ENCODE peak calls at places on chromosome 17, in seven cellular contexts. One of them, this sample, is unnamed.

GRCh38 chr17:34378664-34379101 is 15.7 kb upstream of the CCL1 start:
- DNase-seq in HCT116: no peak
- DNase-seq in adipocyte: peak; percentile 41
- DNase-seq in fibroblast of lung: peak; percentile 2
- DNase-seq in GM12878: peak; percentile 76
- DNase-seq in kidney: no peak
- DNase-seq in IMR-90: no peak
- DNase-seq in this sample: peak; percentile 90

GRCh38 chr17:11296994-11297393 is 56.0 kb downstream of the SHISA6 start:
- DNase-seq in HCT116: no peak
- DNase-seq in adipocyte: no peak
- DNase-seq in fibroblast of lung: no peak
- DNase-seq in GM12878: no peak
- DNase-seq in kidney: no peak
- DNase-seq in IMR-90: no peak
- DNase-seq in this sample: no peak

GRCh38 chr17:67421869-67422273 is 44.8 kb downstream of the PITPNC1 start:
- DNase-seq in HCT116: peak; percentile 100
- DNase-seq in adipocyte: peak; percentile 53
- DNase-seq in fibroblast of lung: peak; percentile 73
- DNase-seq in GM12878: peak; percentile 61
- DNase-seq in kidney: no peak
- DNase-seq in IMR-90: peak; percentile 98
- DNase-seq in this sample: no peak

GRCh38 chr17:70119961-70120360 is 44.9 kb downstream of the KCNJ16 start:
- DNase-seq in HCT116: no peak
- DNase-seq in adipocyte: no peak
- DNase-seq in fibroblast of lung: peak; percentile 6
- DNase-seq in GM12878: no peak
- DNase-seq in kidney: no peak
- DNase-seq in IMR-90: no peak
- DNase-seq in this sample: no peak

GRCh38 chr17:57160624-57161023 is 75.6 kb downstream of the AKAP1 start:
- DNase-seq in HCT116: no peak
- DNase-seq in adipocyte: no peak
- DNase-seq in fibroblast of lung: no peak
- DNase-seq in GM12878: no peak
- DNase-seq in kidney: no peak
- DNase-seq in IMR-90: no peak
- DNase-seq in this sample: no peak

GRCh38 chr17:78120971-78121800 is 7.4 kb downstream of the TMC6 start:
- DNase-seq in HCT116: no peak
- DNase-seq in adipocyte: no peak
- DNase-seq in fibroblast of lung: no peak
- DNase-seq in GM12878: no peak
- DNase-seq in kidney: peak; percentile 77
- DNase-seq in IMR-90: no peak
- DNase-seq in this sample: peak; percentile 83

GRCh38 chr17:47615766-47616424 is 33.8 kb upstream of the KPNB1 start:
- DNase-seq in HCT116: peak; percentile 52
- DNase-seq in adipocyte: peak; percentile 88
- DNase-seq in fibroblast of lung: peak; percentile 71
- DNase-seq in GM12878: peak; percentile 16
- DNase-seq in kidney: no peak
- DNase-seq in IMR-90: peak; percentile 62
- DNase-seq in this sample: peak; percentile 52

GRCh38 chr17:78643326-78643725 is 66.1 kb upstream of the DNAH17 start:
- DNase-seq in HCT116: no peak
- DNase-seq in adipocyte: no peak
- DNase-seq in fibroblast of lung: no peak
- DNase-seq in GM12878: no peak
- DNase-seq in kidney: no peak
- DNase-seq in IMR-90: no peak
- DNase-seq in this sample: no peak

GRCh38 chr17:80519091-80519781 is 25.4 kb upstream of the RPTOR start:
- DNase-seq in HCT116: no peak
- DNase-seq in adipocyte: no peak
- DNase-seq in fibroblast of lung: no peak
- DNase-seq in GM12878: no peak
- DNase-seq in kidney: no peak
- DNase-seq in IMR-90: no peak
- DNase-seq in this sample: no peak

GRCh38 chr17:57256708-57257112 is 387 bp downstream of the MSI2 start:
- DNase-seq in HCT116: no peak
- DNase-seq in adipocyte: peak; percentile 52
- DNase-seq in fibroblast of lung: peak; percentile 15
- DNase-seq in GM12878: no peak
- DNase-seq in kidney: no peak
- DNase-seq in IMR-90: no peak
- DNase-seq in this sample: peak; percentile 32

GRCh38 chr17:20703781-20704180 is 124.3 kb downstream of the CDRT15L2 start:
- DNase-seq in HCT116: no peak
- DNase-seq in adipocyte: no peak
- DNase-seq in fibroblast of lung: no peak
- DNase-seq in GM12878: no peak
- DNase-seq in kidney: no peak
- DNase-seq in IMR-90: no peak
- DNase-seq in this sample: no peak

GRCh38 chr17:21213491-21214014 is 408 bp downstream of the TMEM11 start:
- DNase-seq in HCT116: no peak
- DNase-seq in adipocyte: peak; percentile 73
- DNase-seq in fibroblast of lung: no peak
- DNase-seq in GM12878: no peak
- DNase-seq in kidney: peak; percentile 85
- DNase-seq in IMR-90: no peak
- DNase-seq in this sample: peak; percentile 24

GRCh38 chr17:31392002-31392855 is 754 bp downstream of the RAB11FIP4 start:
- DNase-seq in HCT116: no peak
- DNase-seq in adipocyte: no peak
- DNase-seq in fibroblast of lung: no peak
- DNase-seq in GM12878: no peak
- DNase-seq in kidney: no peak
- DNase-seq in IMR-90: no peak
- DNase-seq in this sample: no peak

DNA sequence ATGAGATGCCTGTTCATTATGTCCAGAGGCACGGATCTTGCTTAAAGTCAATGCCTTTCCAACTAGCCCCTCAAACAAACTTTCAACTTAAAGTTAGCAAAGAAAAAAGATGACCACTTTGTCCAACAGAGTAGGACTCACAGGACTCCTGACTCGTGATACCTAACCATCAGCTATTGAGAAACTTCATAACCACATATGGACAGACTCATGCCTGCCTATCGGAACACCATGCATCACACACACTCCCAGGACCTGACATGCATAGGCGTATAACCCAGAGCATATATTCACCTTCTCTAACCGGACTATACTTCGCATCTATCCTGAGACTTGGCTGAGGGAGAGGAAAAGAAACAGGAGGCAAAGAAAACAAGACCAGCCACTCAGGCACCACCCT is 2.3 kb downstream of the PIP4K2B start:
- DNase-seq in HCT116: no peak
- DNase-seq in adipocyte: peak; percentile 39
- DNase-seq in fibroblast of lung: no peak
- DNase-seq in GM12878: no peak
- DNase-seq in kidney: no peak
- DNase-seq in IMR-90: peak; percentile 55
- DNase-seq in this sample: no peak
- H3K9ac ChIP-seq in HCT116: no peak overlapping the region
- H3K9ac ChIP-seq in adipocyte: peak overlapping the region; percentile 87
- H3K9ac ChIP-seq in fibroblast of lung: no peak overlapping the region
- H3K9ac ChIP-seq in GM12878: no peak overlapping the region
- H3K9ac ChIP-seq in kidney: peak overlapping the region; percentile 27
- H3K9ac ChIP-seq in IMR-90: peak overlapping the region; percentile 13
- H3K9ac ChIP-seq in this sample: no peak overlapping the region

GRCh38 chr17:353213-353837 is 718 bp upstream of the RPH3AL start:
- DNase-seq in HCT116: no peak
- DNase-seq in adipocyte: no peak
- DNase-seq in fibroblast of lung: no peak
- DNase-seq in GM12878: no peak
- DNase-seq in kidney: no peak
- DNase-seq in IMR-90: no peak
- DNase-seq in this sample: no peak

GRCh38 chr17:351436-351713 is 1.2 kb downstream of the RPH3AL start:
- DNase-seq in HCT116: no peak
- DNase-seq in adipocyte: no peak
- DNase-seq in fibroblast of lung: no peak
- DNase-seq in GM12878: no peak
- DNase-seq in kidney: no peak
- DNase-seq in IMR-90: no peak
- DNase-seq in this sample: no peak

GRCh38 chr17:352421-353212 is at the start of gene RPH3AL:
- DNase-seq in HCT116: peak; percentile 36
- DNase-seq in adipocyte: no peak
- DNase-seq in fibroblast of lung: no peak
- DNase-seq in GM12878: no peak
- DNase-seq in kidney: peak; percentile 93
- DNase-seq in IMR-90: no peak
- DNase-seq in this sample: no peak

GRCh38 chr17:350706-351435 is 1.7 kb downstream of the RPH3AL start:
- DNase-seq in HCT116: no peak
- DNase-seq in adipocyte: no peak
- DNase-seq in fibroblast of lung: peak; percentile 53
- DNase-seq in GM12878: no peak
- DNase-seq in kidney: peak; percentile 93
- DNase-seq in IMR-90: no peak
- DNase-seq in this sample: no peak

DNA sequence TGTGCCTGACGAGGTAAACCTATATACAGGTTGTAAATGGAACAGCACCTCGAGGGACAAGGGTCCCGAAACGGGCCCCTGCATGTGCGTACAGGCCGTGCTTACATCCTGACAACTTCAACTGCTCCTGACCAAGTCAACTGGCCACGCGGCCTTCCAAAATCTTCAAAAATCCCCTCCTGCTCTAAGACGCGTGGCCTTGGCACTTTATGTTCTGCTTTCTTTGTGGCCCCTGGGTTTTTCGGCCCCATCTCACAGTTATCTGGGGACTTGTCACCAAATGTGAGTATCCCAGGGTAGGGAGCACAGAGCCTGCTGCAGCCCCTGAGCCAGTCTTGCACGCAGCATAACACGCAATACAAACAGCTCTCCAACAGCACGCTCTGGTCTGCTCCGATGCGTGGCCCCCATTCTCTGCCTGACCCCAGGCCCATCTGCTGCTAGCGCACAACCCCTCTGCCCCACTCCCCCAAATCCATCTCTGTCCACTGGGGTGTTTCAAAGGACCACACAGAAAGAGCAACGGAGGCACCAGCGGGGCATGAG is 659 bp downstream of the RPH3AL start:
- DNase-seq in HCT116: no peak
- DNase-seq in adipocyte: no peak
- DNase-seq in fibroblast of lung: no peak
- DNase-seq in GM12878: no peak
- DNase-seq in kidney: no peak
- DNase-seq in IMR-90: no peak
- DNase-seq in this sample: no peak
- H3K9ac ChIP-seq in HCT116: peak overlapping the region; percentile 49
- H3K9ac ChIP-seq in adipocyte: peak overlapping the region; percentile 51
- H3K9ac ChIP-seq in fibroblast of lung: no peak overlapping the region
- H3K9ac ChIP-seq in GM12878: no peak overlapping the region
- H3K9ac ChIP-seq in kidney: peak overlapping the region; percentile 80
- H3K9ac ChIP-seq in IMR-90: no peak overlapping the region
- H3K9ac ChIP-seq in this sample: no peak overlapping the region

DNA sequence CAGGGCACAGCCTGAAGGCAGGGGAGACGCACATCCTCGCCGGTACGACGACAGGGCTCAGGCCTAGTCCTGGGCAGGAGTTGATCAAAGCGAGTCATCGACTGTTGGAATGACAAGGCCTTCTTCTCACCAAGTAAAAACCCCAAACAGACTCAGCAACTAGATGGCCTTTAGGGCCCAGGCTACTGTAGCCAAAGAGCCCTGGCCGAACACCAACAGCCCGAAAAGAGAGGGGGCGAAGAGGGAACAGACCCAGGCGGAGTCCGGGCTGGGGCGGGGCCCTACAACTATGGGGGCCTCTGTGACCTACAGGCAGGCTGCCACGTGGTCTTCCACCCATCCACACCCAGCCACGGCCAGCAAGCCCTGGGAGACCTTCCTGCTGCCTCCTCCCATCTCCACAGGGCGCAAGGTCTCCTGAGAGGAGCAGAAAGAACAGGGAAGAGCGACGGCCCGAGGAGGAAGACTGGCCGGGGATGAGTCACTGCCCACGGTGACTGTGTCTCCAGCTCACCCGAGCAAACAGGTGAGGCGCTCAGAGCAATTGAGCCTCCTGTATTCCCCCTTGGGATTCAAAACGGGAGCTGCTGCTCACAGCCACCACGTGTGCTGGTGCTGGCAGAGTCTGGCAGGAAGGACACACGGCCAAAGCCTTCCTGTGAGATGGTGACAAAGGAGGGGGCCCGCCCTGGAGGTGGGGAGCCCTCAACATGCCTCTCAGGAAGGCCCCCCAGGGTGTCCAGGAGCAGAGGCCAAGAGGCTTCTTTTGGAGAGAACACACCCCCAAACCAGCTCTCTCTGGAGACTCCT is 17.7 kb downstream of the SLC16A3 start:
- DNase-seq in HCT116: no peak
- DNase-seq in adipocyte: no peak
- DNase-seq in fibroblast of lung: peak; percentile 60
- DNase-seq in GM12878: no peak
- DNase-seq in kidney: peak; percentile 81
- DNase-seq in IMR-90: peak; percentile 63
- DNase-seq in this sample: no peak
- H3K9ac ChIP-seq in HCT116: peak overlapping the region; percentile 55
- H3K9ac ChIP-seq in adipocyte: peak overlapping the region; percentile 50
- H3K9ac ChIP-seq in fibroblast of lung: no peak overlapping the region
- H3K9ac ChIP-seq in GM12878: no peak overlapping the region
- H3K9ac ChIP-seq in kidney: no peak overlapping the region
- H3K9ac ChIP-seq in IMR-90: no peak overlapping the region
- H3K9ac ChIP-seq in this sample: no peak overlapping the region

GRCh38 chr17:73156166-73156840 is 8.5 kb upstream of the SSTR2 start:
- DNase-seq in HCT116: peak; percentile 23
- DNase-seq in adipocyte: peak; percentile 86
- DNase-seq in fibroblast of lung: peak; percentile 67
- DNase-seq in GM12878: no peak
- DNase-seq in kidney: peak; percentile 84
- DNase-seq in IMR-90: peak; percentile 68
- DNase-seq in this sample: peak; percentile 62

GRCh38 chr17:73151888-73152633 is 12.7 kb upstream of the SSTR2 start:
- DNase-seq in HCT116: no peak
- DNase-seq in adipocyte: no peak
- DNase-seq in fibroblast of lung: no peak
- DNase-seq in GM12878: no peak
- DNase-seq in kidney: no peak
- DNase-seq in IMR-90: no peak
- DNase-seq in this sample: no peak

GRCh38 chr17:73156887-73157870 is 7.6 kb upstream of the SSTR2 start:
- DNase-seq in HCT116: no peak
- DNase-seq in adipocyte: no peak
- DNase-seq in fibroblast of lung: no peak
- DNase-seq in GM12878: peak; percentile 57
- DNase-seq in kidney: no peak
- DNase-seq in IMR-90: no peak
- DNase-seq in this sample: no peak

GRCh38 chr17:73158133-73158532 is 6.7 kb upstream of the SSTR2 start:
- DNase-seq in HCT116: no peak
- DNase-seq in adipocyte: no peak
- DNase-seq in fibroblast of lung: no peak
- DNase-seq in GM12878: no peak
- DNase-seq in kidney: no peak
- DNase-seq in IMR-90: no peak
- DNase-seq in this sample: no peak

GRCh38 chr17:73155410-73156165 is 9.2 kb upstream of the SSTR2 start:
- DNase-seq in HCT116: no peak
- DNase-seq in adipocyte: no peak
- DNase-seq in fibroblast of lung: no peak
- DNase-seq in GM12878: no peak
- DNase-seq in kidney: no peak
- DNase-seq in IMR-90: no peak
- DNase-seq in this sample: no peak
- H3K9ac ChIP-seq in HCT116: no peak overlapping the region
- H3K9ac ChIP-seq in adipocyte: peak overlapping the region; percentile 62
- H3K9ac ChIP-seq in fibroblast of lung: no peak overlapping the region
- H3K9ac ChIP-seq in GM12878: peak overlapping the region; percentile 41
- H3K9ac ChIP-seq in kidney: no peak overlapping the region
- H3K9ac ChIP-seq in IMR-90: peak overlapping the region; percentile 75
- H3K9ac ChIP-seq in this sample: peak overlapping the region; percentile 17